ENCODE peak calls at places on chromosomes 3 and 15, in four cellular contexts. V, Y, S and O are unnamed samples.

GRCh38 chr3:128933922-128934253 is 54.5 kb downstream of the ACAD9 start:
- DNase-seq in V (no peak), S (no peak), Y (no peak), O (no peak)

GRCh38 chr15:32641517-32642059 is at the start of gene SCG5:
- DNase-seq in S (no peak), V (no peak), Y (peak; percentile 68), O (no peak)

GRCh38 chr3:81336470-81336869 is 425.0 kb downstream of the GBE1 start:
- DNase-seq in Y (no peak), S (no peak), V (no peak), O (no peak)

GRCh38 chr15:50148362-50148963 is 29.4 kb upstream of the ATP8B4 start:
- DNase-seq in S (no peak), V (no peak), Y (peak; percentile 22), O (no peak)

GRCh38 chr3:16658933-16659793 is 53.9 kb upstream of the DAZL start:
- DNase-seq in V (no peak), Y (no peak), S (no peak), O (peak; percentile 68)

GRCh38 chr3:124599779-124600693 is 130.2 kb upstream of the UMPS start:
- DNase-seq in Y (no peak), V (no peak), S (no peak), O (no peak)

GRCh38 chr3:8627949-8628348 is 16.6 kb downstream of the SSUH2 start:
- DNase-seq in V (no peak), Y (no peak), S (no peak), O (no peak)

GRCh38 chr3:19348929-19349564 is 200.7 kb downstream of the KCNH8 start:
- DNase-seq in S (no peak), V (no peak), Y (peak; percentile 48), O (peak; percentile 2)

GRCh38 chr3:17840126-17840525 is 97.7 kb upstream of the TBC1D5 start:
- DNase-seq in Y (no peak), S (no peak), V (no peak), O (no peak)

GRCh38 chr3:69744507-69744906 is 5.2 kb downstream of the MITF start:
- DNase-seq in Y (no peak), V (no peak), S (no peak), O (no peak)

GRCh38 chr3:65685621-65686020 is 353.1 kb downstream of the MAGI1 start:
- DNase-seq in S (no peak), Y (no peak), V (no peak), O (no peak)

GRCh38 chr3:65687741-65688140 is 351.0 kb downstream of the MAGI1 start:
- DNase-seq in V (no peak), S (no peak), Y (no peak), O (no peak)

GRCh38 chr3:65689436-65689835 is 349.3 kb downstream of the MAGI1 start:
- DNase-seq in V (no peak), S (no peak), Y (no peak), O (no peak)
- TF ChIP-seq SPI1 in V (no peak), S (no peak), Y (no peak), O (no peak)

DNA sequence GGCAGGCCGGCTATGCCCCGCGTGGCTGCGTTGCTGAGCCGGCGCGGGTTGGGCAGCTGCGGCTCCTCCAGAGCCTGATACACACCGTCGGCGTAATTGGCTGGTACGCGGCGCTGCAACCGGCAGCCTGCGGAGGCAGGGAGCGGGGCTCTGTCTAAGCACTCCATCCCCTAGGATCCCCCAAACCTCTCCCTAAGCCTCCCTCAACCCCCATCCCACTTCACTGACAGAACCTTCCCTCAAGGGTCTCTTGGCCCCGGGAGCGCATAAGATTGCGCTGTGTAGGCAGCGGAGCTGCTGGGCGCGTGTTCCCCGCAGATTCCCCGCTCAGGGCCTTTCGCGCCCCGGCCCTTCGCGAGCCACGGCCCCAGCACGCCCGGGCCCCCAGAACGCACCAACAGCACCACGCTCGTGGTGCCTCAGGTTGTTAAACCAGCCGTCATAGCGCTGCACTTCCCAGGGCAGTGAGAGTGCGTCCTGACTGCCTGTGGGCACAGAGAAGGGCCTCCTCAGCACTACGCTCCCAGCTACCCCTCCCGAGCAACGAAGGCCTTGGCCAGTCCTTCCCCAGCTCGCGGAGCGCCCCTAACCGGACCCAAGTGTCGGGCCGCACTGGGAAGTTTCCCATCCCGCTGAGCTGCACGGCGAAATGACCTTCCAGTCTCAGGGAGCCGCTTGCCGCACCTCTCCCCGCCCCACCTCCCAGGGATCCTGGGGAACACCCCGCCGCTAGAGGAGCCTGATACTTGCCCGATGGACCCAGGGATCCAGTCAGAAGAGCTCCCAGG is 1.2 kb downstream of the DUOX2 start:
- DNase-seq in V (no peak), S (no peak), Y (no peak), O (no peak)
- TF ChIP-seq SPI1 in V (no peak), S (no peak), Y (no peak), O (no peak)

GRCh38 chr15:42603978-42604377 is 28.6 kb downstream of the STARD9 start:
- DNase-seq in V (no peak), S (no peak), Y (no peak), O (no peak)

GRCh38 chr15:42611532-42611931 is 36.1 kb downstream of the STARD9 start:
- DNase-seq in V (no peak), S (no peak), Y (no peak), O (no peak)

GRCh38 chr15:42605281-42605744 is 29.9 kb downstream of the STARD9 start:
- DNase-seq in Y (no peak), V (no peak), S (peak; percentile 59), O (peak; percentile 35)

GRCh38 chr15:42608767-42609488 is 33.5 kb downstream of the STARD9 start:
- DNase-seq in Y (no peak), S (no peak), V (no peak), O (no peak)

DNA sequence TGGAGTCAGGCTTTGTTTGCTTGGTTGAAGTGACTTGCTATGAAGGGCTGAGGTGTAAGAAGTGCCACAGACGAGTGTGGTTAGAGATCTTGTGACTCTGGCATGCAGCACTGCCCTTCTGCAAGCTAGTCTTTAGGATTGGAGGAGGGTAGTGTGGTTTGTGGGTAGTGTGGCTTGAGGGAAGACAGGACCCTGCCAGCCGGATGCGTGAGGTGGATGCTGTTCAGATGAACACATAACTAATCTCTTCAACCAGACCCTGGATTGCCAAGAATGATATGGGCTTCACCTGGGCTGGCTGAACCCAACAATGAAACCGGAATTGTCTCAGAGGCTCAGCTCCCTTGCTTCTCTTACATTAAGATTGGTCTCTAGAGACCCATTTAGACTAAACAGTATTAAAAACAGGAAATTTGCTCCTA is 32.7 kb downstream of the STARD9 start:
- DNase-seq in Y (no peak), V (no peak), S (peak; percentile 71), O (peak; percentile 61)
- TF ChIP-seq SPI1 in Y (no peak), V (no peak), S (no peak), O (no peak)

DNA sequence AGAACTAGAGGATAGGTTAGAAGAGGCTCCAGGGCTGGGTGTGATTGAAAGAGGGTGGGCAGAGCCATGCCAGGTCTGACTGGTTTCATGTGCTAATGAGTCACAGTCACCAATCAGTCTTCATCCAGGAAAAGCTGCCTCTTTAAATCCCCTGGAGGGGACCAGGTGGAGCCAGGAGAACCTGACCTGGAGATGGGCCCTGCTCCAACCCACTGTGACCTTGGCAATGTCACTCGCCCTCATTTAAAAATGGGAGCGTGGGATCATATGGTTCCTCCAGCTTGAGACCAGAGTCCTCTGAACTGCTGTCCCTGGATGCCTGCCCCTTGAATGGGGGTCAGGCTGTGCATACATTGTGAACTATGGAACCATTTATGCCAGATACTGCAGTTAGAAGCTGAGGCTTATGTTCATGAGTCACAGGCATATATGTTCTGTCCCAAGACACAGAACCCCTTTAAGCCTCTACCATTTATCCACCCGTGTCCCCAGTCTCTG is 23.0 kb downstream of the HES1 start:
- DNase-seq in V (no peak), S (no peak), Y (no peak), O (no peak)
- TF ChIP-seq SPI1 in V (no peak), S (no peak), Y (no peak), O (no peak)

DNA sequence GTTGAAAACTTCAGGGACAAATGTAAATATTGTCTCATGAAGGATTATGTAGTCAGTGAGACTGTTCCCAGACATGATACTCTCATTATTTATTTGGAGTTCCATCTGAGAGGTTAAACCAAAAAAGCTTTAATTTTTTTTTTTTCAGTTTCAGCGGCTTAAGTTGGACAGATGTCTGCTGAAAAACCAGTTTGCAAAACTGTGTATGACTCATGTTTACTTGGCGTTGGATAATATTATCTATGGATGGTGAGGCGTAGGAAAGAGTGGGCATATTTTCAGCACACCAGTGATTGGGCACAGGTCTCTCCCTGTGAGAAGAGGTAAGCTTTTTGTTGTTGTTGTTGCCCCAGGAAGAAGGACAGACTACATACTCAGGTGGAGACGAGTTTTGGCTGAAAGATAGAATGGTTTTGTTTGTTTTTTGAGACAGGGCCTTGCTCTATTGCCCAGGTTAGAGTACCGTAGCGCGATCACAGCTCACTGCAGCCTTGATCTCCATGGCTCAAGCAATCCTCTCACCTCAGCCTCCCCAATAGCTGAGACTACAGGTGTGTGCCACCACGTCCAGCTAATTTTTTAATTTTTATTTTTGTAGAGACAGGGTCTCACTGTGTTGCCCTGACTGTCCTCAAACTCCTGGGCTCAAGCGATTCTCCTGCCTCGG is 16.4 kb upstream of the ANXA2 start:
- DNase-seq in S (no peak), Y (no peak), V (no peak), O (no peak)
- TF ChIP-seq SPI1 in S (no peak), Y (no peak), V (no peak), O (no peak)

GRCh38 chr3:30855390-30855789 is 39.1 kb downstream of the GADL1 start:
- DNase-seq in S (no peak), V (no peak), Y (no peak), O (no peak)

GRCh38 chr3:30848093-30848779 is 46.2 kb downstream of the GADL1 start:
- DNase-seq in Y (no peak), S (no peak), V (no peak), O (no peak)

GRCh38 chr3:30847589-30847988 is 46.9 kb downstream of the GADL1 start:
- DNase-seq in Y (no peak), S (no peak), V (no peak), O (no peak)

GRCh38 chr3:30852833-30853232 is 41.6 kb downstream of the GADL1 start:
- DNase-seq in S (no peak), Y (no peak), V (no peak), O (no peak)
- TF ChIP-seq SPI1 in S (no peak), Y (no peak), V (no peak), O (no peak)